ENCODE peak calls at places on chromosome 16, in five cellular contexts. E is tibial nerve, X is SW 1271, G is Calu3, M is D341Med. I is an unnamed sample.

GRCh38 chr16:4011940-4012629 is 104.2 kb downstream of the ADCY9 start:
- DNase-seq in E (no peak), G (no peak), M (no peak), X (no peak), I (no peak)

GRCh38 chr16:57169327-57169726 is 16.5 kb downstream of the PSME3IP1 start:
- DNase-seq in X (no peak), E (no peak), M (no peak), G (no peak), I (no peak)

GRCh38 chr16:9330036-9330545 is 238.6 kb downstream of the HAPSTR1 start:
- DNase-seq in X (no peak), E (no peak), G (no peak), M (no peak), I (no peak)

GRCh38 chr16:56671706-56672105 is 2.1 kb downstream of the MT1H start:
- DNase-seq in E (no peak), X (no peak), M (no peak), G (no peak), I (no peak)

GRCh38 chr16:89322381-89323119 is 105.0 kb downstream of the ZNF778 start:
- DNase-seq in E (no peak), X (peak; percentile 74), M (no peak), G (no peak), I (no peak)

GRCh38 chr16:85598141-85598540 is 15.0 kb upstream of the GSE1 start:
- DNase-seq in M (no peak), E (no peak), X (no peak), G (no peak), I (no peak)

GRCh38 chr16:81070979-81071378 is 6.1 kb downstream of the C16orf46 start:
- DNase-seq in X (no peak), M (no peak), G (no peak), E (no peak), I (no peak)

GRCh38 chr16:13633381-13633861 is 286.5 kb upstream of the ERCC4 start:
- DNase-seq in X (no peak), G (no peak), E (no peak), M (no peak), I (no peak)

GRCh38 chr16:72945081-72945480 is 102.8 kb downstream of the ZFHX3 start:
- DNase-seq in X (no peak), E (no peak), M (no peak), G (no peak), I (no peak)

GRCh38 chr16:51971184-51971583 is 575.8 kb downstream of the TOX3 start:
- DNase-seq in G (peak; percentile 39), E (no peak), M (peak; percentile 61), X (peak; percentile 5), I (no peak)

GRCh38 chr16:10242916-10243315 is 60.7 kb upstream of the GRIN2A start:
- DNase-seq in G (no peak), M (no peak), X (no peak), E (no peak), I (no peak)